ENCODE peak calls at places on chromosomes 6 and 20, in five cellular contexts. V is brain microvascular endothelial cell; J is tibial artery; K is CD8-positive, alpha-beta T cell; I is fibroblast of lung. T is an unnamed sample. For H3K36me3, the result is how much of the 10 kb centered on the place peaks cover.

GRCh38 chr6:39983193-39983592 is 48.9 kb upstream of the MOCS1 start:
- DNase-seq in V (no peak), J (no peak), K (no peak), I (no peak), T (no peak)

GRCh38 chr6:156956286-156956685 is 179.1 kb downstream of the ARID1B start:
- DNase-seq in V (no peak), J (no peak), K (no peak), I (no peak), T (no peak)

GRCh38 chr20:51636123-51636522 is 93.6 kb upstream of the NFATC2 start:
- DNase-seq in V (peak), J (no peak), K (no peak), I (no peak), T (no peak)

GRCh38 chr6:110357696-110358535 is at the start of gene METTL24:
- DNase-seq in V (no peak), J (peak), K (peak), I (no peak), T (peak)

GRCh38 chr6:11754625-11755289 is 23.8 kb downstream of the ADTRP start:
- DNase-seq in V (no peak), J (no peak), K (no peak), I (no peak), T (no peak)

GRCh38 chr20:57666106-57666833 is 43.5 kb downstream of the PMEPA1 start:
- DNase-seq in V (no peak), J (no peak), K (no peak), I (no peak), T (peak)

GRCh38 chr6:64990652-64991304 is 716.2 kb downstream of the EYS start:
- DNase-seq in V (no peak), J (no peak), K (no peak), I (no peak), T (no peak)

GRCh38 chr20:3616250-3616649 is 46.9 kb downstream of the GFRA4 start:
- DNase-seq in V (no peak), J (no peak), K (no peak), I (peak), T (no peak)

GRCh38 chr6:134520181-134521115 is 202.5 kb upstream of the SGK1 start:
- DNase-seq in V (no peak), J (no peak), K (no peak), I (no peak), T (no peak)

GRCh38 chr6:6654599-6655575 is 66.4 kb downstream of the LY86 start:
- DNase-seq in V (peak), J (no peak), K (no peak), I (peak), T (peak)

GRCh38 chr6:54847799-54848597 is 1.4 kb downstream of the FAM83B start:
- DNase-seq in V (no peak), J (no peak), K (no peak), I (peak), T (no peak)

GRCh38 chr20:34045294-34045693 is 51.6 kb downstream of the RALY start:
- DNase-seq in V (no peak), J (peak), K (no peak), I (peak), T (peak)

GRCh38 chr20:44651507-44652373 is at the start of gene ADA:
- DNase-seq in V (peak), J (peak), K (peak), I (no peak), T (peak)

GRCh38 chr20:32634041-32634805 is 39.5 kb downstream of the C20orf203 start:
- DNase-seq in V (no peak), J (no peak), K (no peak), I (peak), T (no peak)

GRCh38 chr6:79269877-79270276 is 35.4 kb upstream of the HMGN3 start:
- DNase-seq in V (peak), J (no peak), K (no peak), I (peak), T (no peak)

GRCh38 chr6:21523652-21524051 is 69.9 kb upstream of the SOX4 start:
- DNase-seq in V (no peak), J (no peak), K (no peak), I (no peak), T (no peak)

GRCh38 chr6:135983720-135984343 is 132.3 kb downstream of the PDE7B start:
- DNase-seq in V (no peak), J (no peak), K (no peak), I (peak), T (no peak)

GRCh38 chr6:15608406-15608805 is 54.4 kb downstream of the DTNBP1 start:
- DNase-seq in V (peak), J (no peak), K (no peak), I (peak), T (no peak)

GRCh38 chr20:49964964-49965780 is 17.6 kb upstream of the SNAI1 start:
- DNase-seq in V (peak), J (no peak), K (no peak), I (no peak), T (no peak)

GRCh38 chr6:149336529-149336928 is 19.0 kb downstream of the TAB2 start:
- DNase-seq in V (no peak), J (no peak), K (no peak), I (no peak), T (no peak)

GRCh38 chr6:55704421-55704820 is 125.4 kb upstream of the HMGCLL1 start:
- DNase-seq in V (no peak), J (no peak), K (no peak), I (peak), T (no peak)

GRCh38 chr20:18031888-18032509 is 25.7 kb downstream of the OVOL2 start:
- DNase-seq in V (no peak), J (no peak), K (no peak), I (no peak), T (no peak)

GRCh38 chr6:137775192-137775591 is 91.9 kb upstream of the TNFAIP3 start:
- DNase-seq in V (no peak), J (no peak), K (no peak), I (no peak), T (no peak)

DNA sequence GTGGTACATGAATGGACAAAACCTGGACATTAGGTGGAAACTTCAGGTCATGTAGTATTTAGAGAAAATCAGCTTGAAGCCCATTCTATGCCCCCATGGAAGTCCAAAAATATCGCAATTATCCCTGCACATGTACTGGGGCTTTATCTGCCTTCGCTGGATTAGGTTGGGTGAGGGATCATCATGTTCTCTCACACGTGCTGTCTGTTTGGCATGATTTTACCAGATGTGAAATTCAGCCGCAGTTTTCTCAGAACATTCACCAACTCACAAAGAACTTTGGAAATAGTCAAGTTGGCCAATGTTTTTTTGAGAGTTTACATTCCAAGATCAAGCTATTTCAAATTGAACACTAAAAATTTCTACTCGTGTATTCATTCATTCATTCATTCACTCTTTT is 459.8 kb upstream of the CITED2 start:
- DNase-seq in V (no peak), J (no peak), K (no peak), I (no peak), T (no peak)
- H3K36me3 ChIP-seq in V (under half), J (under half), K (under half), I (under half), T (under half)

DNA sequence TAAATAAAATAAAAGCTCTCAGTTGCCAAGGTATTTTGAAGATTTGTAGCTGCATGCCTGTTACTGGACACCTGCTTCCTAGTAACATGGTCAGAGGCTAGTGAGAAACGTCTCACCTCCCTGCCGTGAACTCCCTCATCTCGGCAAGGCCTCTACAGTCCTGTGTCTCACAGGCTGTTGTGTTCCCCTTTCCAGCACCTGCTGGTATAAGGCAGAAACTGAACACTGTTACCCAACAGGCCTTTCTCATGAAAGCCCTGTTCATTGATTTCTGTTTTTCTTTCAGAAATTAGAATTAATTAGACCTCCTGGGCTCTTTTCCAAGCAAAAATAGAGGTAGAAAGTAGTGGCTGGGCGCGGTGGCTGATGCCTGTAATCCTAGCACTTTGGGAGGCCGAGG is 17.6 kb upstream of the SRSF3 start:
- DNase-seq in V (no peak), J (no peak), K (no peak), I (no peak), T (no peak)
- H3K27ac ChIP-seq in V (peak), J (no peak), K (no peak), I (no peak), T (no peak)

GRCh38 chr6:24780206-24780605 is 5.5 kb downstream of the GMNN start:
- DNase-seq in V (no peak), J (no peak), K (no peak), I (peak), T (no peak)

GRCh38 chr6:24779416-24779815 is 4.7 kb downstream of the GMNN start:
- DNase-seq in V (no peak), J (no peak), K (no peak), I (no peak), T (no peak)

GRCh38 chr6:24778121-24778520 is 3.4 kb downstream of the GMNN start:
- DNase-seq in V (no peak), J (no peak), K (no peak), I (no peak), T (no peak)

GRCh38 chr6:24777227-24777626 is 2.5 kb downstream of the GMNN start:
- DNase-seq in V (no peak), J (no peak), K (no peak), I (no peak), T (no peak)

GRCh38 chr6:24778878-24779277 is 4.1 kb downstream of the GMNN start:
- DNase-seq in V (no peak), J (no peak), K (no peak), I (no peak), T (no peak)
- H3K36me3 ChIP-seq in V (under half), J (under half), K (under half), I (under half), T (under half)

GRCh38 chr6:152502421-152503188 is 134.6 kb downstream of the SYNE1 start:
- DNase-seq in V (no peak), J (no peak), K (no peak), I (no peak), T (no peak)
- H3K27ac ChIP-seq in V (peak), J (no peak), K (no peak), I (no peak), T (no peak)